ENCODE peak calls at places on chromosomes 13 and 19, in ten cellular contexts. P is A549, W is fibroblast of lung, B is upper lobe of right lung, S is cardiac muscle cell, C is neuronal stem cell, R is right cardiac atrium, A is PC-3, H is iPS DF 6.9, N is pancreas. Y is an unnamed sample.

GRCh38 chr13:46386996-46387851 is at the start of gene RUBCNL:
- DNase-seq in P (no peak), S (no peak), R (peak; percentile 55), A (peak; percentile 63), N (peak; percentile 63), C (peak; percentile 57), W (peak; percentile 27), B (peak; percentile 78), H (no peak), Y (peak; percentile 34)

GRCh38 chr13:31891472-31891871 is 140.1 kb upstream of the FRY start:
- DNase-seq in P (no peak), H (no peak), N (no peak), C (no peak), S (no peak), R (no peak), A (no peak), B (no peak), W (no peak), Y (no peak)

GRCh38 chr13:49472186-49472585 is 23.6 kb upstream of the PHF11 start:
- DNase-seq in S (peak; percentile 22), B (no peak), R (no peak), W (no peak), A (no peak), N (no peak), H (no peak), C (no peak), P (no peak), Y (no peak)

GRCh38 chr19:44820648-44821609 is 12.0 kb downstream of the BCAM start:
- DNase-seq in C (no peak), P (no peak), S (peak; percentile 42), R (peak; percentile 84), B (no peak), W (no peak), H (no peak), N (no peak), A (no peak), Y (peak; percentile 79)

GRCh38 chr13:77918391-77919261 is at the start of gene EDNRB:
- DNase-seq in R (peak; percentile 85), P (peak; percentile 25), W (peak; percentile 39), S (peak; percentile 52), A (no peak), H (no peak), C (peak; percentile 26), N (peak; percentile 63), B (peak; percentile 79), Y (peak; percentile 59)

GRCh38 chr19:6276447-6276846 is 3.3 kb downstream of the MLLT1 start:
- DNase-seq in R (peak; percentile 86), H (no peak), W (peak; percentile 87), B (peak; percentile 83), N (no peak), A (no peak), C (no peak), P (no peak), S (peak; percentile 88), Y (peak; percentile 53)

GRCh38 chr19:33740811-33741396 is 55.8 kb upstream of the KCTD15 start:
- DNase-seq in B (peak; percentile 46), C (peak; percentile 84), H (peak; percentile 52), A (peak; percentile 45), N (no peak), R (no peak), P (peak; percentile 54), S (peak; percentile 58), W (peak; percentile 24), Y (no peak)

GRCh38 chr13:33289966-33290365 is 4.4 kb upstream of the STARD13 start:
- DNase-seq in W (no peak), S (no peak), B (no peak), P (no peak), N (no peak), H (no peak), A (no peak), C (no peak), R (no peak), Y (no peak)

GRCh38 chr13:30798776-30799625 is 63.7 kb downstream of the ALOX5AP start:
- DNase-seq in R (no peak), P (no peak), B (no peak), S (no peak), H (no peak), C (no peak), A (no peak), W (peak; percentile 39), N (no peak), Y (no peak)

GRCh38 chr19:10292206-10292788 is 2.5 kb downstream of the ICAM5 start:
- DNase-seq in C (peak; percentile 77), P (no peak), A (peak; percentile 83), S (peak; percentile 85), B (peak; percentile 96), H (no peak), W (peak; percentile 59), R (peak; percentile 92), N (peak; percentile 89), Y (peak; percentile 78)

GRCh38 chr19:49447485-49448431 is 3.9 kb downstream of the PIH1D1 start:
- DNase-seq in W (no peak), S (peak; percentile 42), C (no peak), P (no peak), R (peak; percentile 87), N (no peak), B (no peak), A (no peak), H (no peak), Y (peak; percentile 45)

GRCh38 chr19:38545596-38545995 is 72.2 kb downstream of the MAP4K1 start:
- DNase-seq in N (no peak), A (no peak), S (peak; percentile 26), C (no peak), P (no peak), H (no peak), W (no peak), B (no peak), R (no peak), Y (no peak)

GRCh38 chr13:113646376-113646775 is 11.6 kb downstream of the ATP4B start:
- DNase-seq in B (no peak), C (no peak), A (no peak), P (no peak), S (no peak), R (peak; percentile 26), W (no peak), N (no peak), H (no peak), Y (no peak)

GRCh38 chr19:21482863-21483276 is 22.5 kb upstream of the ZNF429 start:
- DNase-seq in C (no peak), A (peak; percentile 22), P (no peak), B (peak; percentile 83), N (peak; percentile 83), R (peak; percentile 87), H (no peak), W (peak; percentile 48), S (peak; percentile 54), Y (peak; percentile 63)

GRCh38 chr19:13977803-13978202 is 25.5 kb downstream of the DCAF15 start:
- DNase-seq in P (no peak), C (no peak), A (no peak), H (no peak), B (no peak), W (no peak), N (no peak), S (no peak), R (no peak), Y (no peak)

GRCh38 chr19:3075605-3076431 is 13.5 kb upstream of the TLE5 start:
- DNase-seq in W (no peak), B (peak; percentile 86), A (peak; percentile 57), H (no peak), N (peak; percentile 92), S (peak; percentile 43), C (no peak), P (no peak), R (peak; percentile 83), Y (peak; percentile 51)

GRCh38 chr13:24145231-24145630 is 15.3 kb upstream of the SPATA13 start:
- DNase-seq in N (no peak), S (no peak), P (no peak), R (no peak), W (no peak), B (no peak), H (no peak), A (no peak), C (no peak), Y (no peak)

GRCh38 chr19:10966809-10967208 is 6.0 kb downstream of the SMARCA4 start:
- DNase-seq in H (no peak), W (no peak), A (no peak), N (no peak), S (no peak), R (no peak), P (no peak), B (no peak), C (no peak), Y (no peak)

GRCh38 chr19:19406878-19407639 is 1.6 kb downstream of the GATAD2A start:
- DNase-seq in C (no peak), P (no peak), B (no peak), H (no peak), R (no peak), A (peak; percentile 61), S (peak; percentile 45), N (peak; percentile 58), W (peak; percentile 55), Y (no peak)
- H3K4me1 ChIP-seq in C (peaks cover 17% of the 10 kb centered on the region), P (peaks cover 32% of the 10 kb centered on the region), B (peaks cover 53% of the 10 kb centered on the region), H (peaks cover 10% of the 10 kb centered on the region), R (peaks cover 23% of the 10 kb centered on the region), A (peaks cover 51% of the 10 kb centered on the region), S (peaks cover 34% of the 10 kb centered on the region), N (peaks cover 50% of the 10 kb centered on the region), W (peaks cover 20% of the 10 kb centered on the region), Y (peaks cover 78% of the 10 kb centered on the region)

DNA sequence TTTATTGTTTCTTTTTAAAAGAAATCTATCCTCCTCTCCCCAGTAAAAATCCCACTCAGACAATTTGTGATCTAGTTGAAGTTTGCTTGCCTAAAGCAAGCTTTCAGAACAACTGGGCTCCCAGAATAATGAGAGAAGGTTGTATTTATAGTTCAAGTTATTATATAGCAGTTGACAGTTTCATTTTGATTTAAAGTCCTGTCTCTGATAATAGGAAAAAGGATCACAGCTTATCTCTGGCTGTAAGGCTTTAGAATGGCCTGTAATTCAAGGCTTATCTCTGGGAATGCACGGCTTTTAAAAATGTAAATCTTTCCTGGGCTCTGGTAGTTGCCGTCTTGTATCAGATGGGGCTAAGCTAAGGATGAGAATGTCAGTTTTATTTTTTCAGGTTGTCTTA is 123.3 kb upstream of the TMTC4 start:
- DNase-seq in B (no peak), A (no peak), R (no peak), H (no peak), P (no peak), C (no peak), W (no peak), S (no peak), N (no peak), Y (no peak)
- H3K27ac ChIP-seq in B (no peak overlapping the region), A (no peak overlapping the region), R (no peak overlapping the region), H (no peak overlapping the region), P (no peak overlapping the region), C (no peak overlapping the region), W (no peak overlapping the region), S (no peak overlapping the region), N (no peak overlapping the region), Y (no peak overlapping the region)

DNA sequence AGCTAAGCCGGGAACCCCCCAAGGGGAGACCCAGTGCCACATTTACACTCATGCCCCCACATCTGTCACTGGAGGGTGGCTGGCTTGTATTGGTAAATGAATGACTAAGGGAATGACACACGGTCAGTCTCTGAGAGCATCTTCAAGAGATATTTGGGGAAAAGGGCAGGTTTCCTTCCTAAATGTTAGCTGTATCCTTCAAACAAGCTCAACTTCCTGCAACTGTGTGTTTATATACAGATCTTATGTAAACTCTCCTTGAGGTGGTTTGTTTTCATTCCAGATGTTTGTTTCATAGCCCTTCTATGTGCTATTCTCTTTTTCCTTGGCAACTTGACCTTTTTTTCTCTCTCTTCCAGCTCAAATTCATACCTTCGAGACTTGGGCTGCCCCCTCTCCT is 192.6 kb downstream of the COL4A1 start:
- DNase-seq in S (no peak), R (no peak), P (no peak), W (peak; percentile 40), B (no peak), H (no peak), A (peak; percentile 44), C (no peak), N (no peak), Y (no peak)
- H3K4me1 ChIP-seq in S (peaks cover 6% of the 10 kb centered on the region), R (no peaks in the 10 kb centered on the region), P (peaks cover 39% of the 10 kb centered on the region), W (peaks cover 17% of the 10 kb centered on the region), B (peaks cover 3% of the 10 kb centered on the region), H (no peaks in the 10 kb centered on the region), A (peaks cover 28% of the 10 kb centered on the region), C (peaks cover 9% of the 10 kb centered on the region), N (no peaks in the 10 kb centered on the region), Y (peaks cover 20% of the 10 kb centered on the region)

GRCh38 chr19:40348961-40349507 is 539 bp downstream of the PLD3 start:
- DNase-seq in R (no peak), C (no peak), B (no peak), W (peak; percentile 65), P (peak; percentile 89), H (no peak), N (no peak), S (peak; percentile 48), A (peak; percentile 26), Y (no peak)
- H3K27ac ChIP-seq in R (peak overlapping the region; percentile 13), C (no peak overlapping the region), B (peak overlapping the region; percentile 82), W (peak overlapping the region; percentile 82), P (peak overlapping the region; percentile 74), H (no peak overlapping the region), N (no peak overlapping the region), S (no peak overlapping the region), A (no peak overlapping the region), Y (peak overlapping the region; percentile 89)

Y was measured in left ventricle myocardium inferior.